ENCODE peak calls at places on chromosomes 13 and 19, in five cellular contexts. M, H, N, V and F are unnamed samples.

GRCh38 chr19:4896372-4896771 is 6.3 kb downstream of the ARRDC5 start:
- DNase-seq in M (no peak), H (no peak), N (no peak), V (no peak), F (no peak)

GRCh38 chr19:19613456-19613855 is 5.0 kb downstream of the PBX4 start:
- DNase-seq in M (peak), H (no peak), N (no peak), V (no peak), F (no peak)

GRCh38 chr13:65064967-65065366 is 2165.2 kb downstream of the PCDH9 start:
- DNase-seq in M (no peak), H (no peak), N (no peak), V (no peak), F (no peak)

GRCh38 chr19:3810708-3811355 is 24.7 kb upstream of the MATK start:
- DNase-seq in M (no peak), H (no peak), N (no peak), V (no peak), F (no peak)

GRCh38 chr13:42129033-42129432 is 80.6 kb downstream of the DGKH start:
- DNase-seq in M (no peak), H (no peak), N (no peak), V (no peak), F (no peak)

GRCh38 chr13:41244555-41244954 is 18.8 kb downstream of the MTRF1 start:
- DNase-seq in M (no peak), H (no peak), N (no peak), V (no peak), F (no peak)

GRCh38 chr19:10193666-10194499 is 870 bp downstream of the DNMT1 start:
- DNase-seq in M (peak), H (peak), N (peak), V (no peak), F (no peak)

GRCh38 chr13:66940113-66940512 is 290.0 kb downstream of the PCDH9 start:
- DNase-seq in M (no peak), H (no peak), N (no peak), V (no peak), F (no peak)

GRCh38 chr13:99971576-99972189 is at the start of gene ZIC5:
- DNase-seq in M (peak), H (no peak), N (no peak), V (no peak), F (peak)

GRCh38 chr13:49098771-49099512 is 121.2 kb upstream of the MLNR start:
- DNase-seq in M (no peak), H (no peak), N (no peak), V (no peak), F (no peak)

GRCh38 chr13:46964789-46965527 is 68.1 kb upstream of the HTR2A start:
- DNase-seq in M (no peak), H (no peak), N (no peak), V (no peak), F (no peak)

GRCh38 chr19:12783849-12784393 is 7.4 kb upstream of the JUNB start:
- DNase-seq in M (no peak), H (peak), N (peak), V (no peak), F (no peak)

GRCh38 chr13:101911752-101912151 is 459.3 kb downstream of the ITGBL1 start:
- DNase-seq in M (no peak), H (no peak), N (no peak), V (no peak), F (no peak)

GRCh38 chr13:96860829-96861228 is 133.4 kb downstream of the OXGR1 start:
- DNase-seq in M (no peak), H (no peak), N (no peak), V (no peak), F (no peak)

GRCh38 chr13:76711515-76712182 is 174.6 kb downstream of the KCTD12 start:
- DNase-seq in M (no peak), H (no peak), N (no peak), V (no peak), F (no peak)

GRCh38 chr13:99955747-99956472 is 15.7 kb downstream of the ZIC5 start:
- DNase-seq in M (no peak), H (no peak), N (no peak), V (no peak), F (no peak)

GRCh38 chr19:57351867-57352266 is 796 bp downstream of the ZNF304 start:
- DNase-seq in M (no peak), H (no peak), N (peak), V (no peak), F (no peak)

GRCh38 chr13:106133025-106133424 is 402.4 kb downstream of the EFNB2 start:
- DNase-seq in M (no peak), H (no peak), N (no peak), V (no peak), F (no peak)

GRCh38 chr19:3336680-3337523 is 29.5 kb upstream of the NFIC start:
- DNase-seq in M (no peak), H (peak), N (no peak), V (no peak), F (no peak)

GRCh38 chr13:92591117-92591516 is 635.5 kb upstream of the GPC6 start:
- DNase-seq in M (no peak), H (no peak), N (no peak), V (no peak), F (no peak)

GRCh38 chr13:50843256-50844043 is at the start of gene DLEU7:
- DNase-seq in M (no peak), H (no peak), N (no peak), V (no peak), F (peak)

GRCh38 chr19:18007939-18008673 is at the start of gene ARRDC2:
- DNase-seq in M (no peak), H (peak), N (peak), V (no peak), F (peak)

GRCh38 chr13:82330499-82330898 is 1551.8 kb downstream of the SLITRK1 start:
- DNase-seq in M (no peak), H (peak), N (peak), V (no peak), F (no peak)

GRCh38 chr13:28582225-28582891 is 76.6 kb upstream of the POMP start:
- DNase-seq in M (no peak), H (no peak), N (peak), V (no peak), F (no peak)
- TF ChIP-seq CEBPB in M (no peak), H (no peak), N (no peak), V (no peak), F (no peak)

GRCh38 chr19:2062770-2063169 is 11.7 kb upstream of the MKNK2 start:
- DNase-seq in M (no peak), H (no peak), N (no peak), V (no peak), F (no peak)

GRCh38 chr19:2064395-2064787 is 13.3 kb upstream of the MKNK2 start:
- DNase-seq in M (no peak), H (no peak), N (no peak), V (no peak), F (no peak)

GRCh38 chr19:2061093-2061935 is 10.3 kb upstream of the MKNK2 start:
- DNase-seq in M (peak), H (peak), N (peak), V (peak), F (peak)

GRCh38 chr19:2063824-2064223 is 12.8 kb upstream of the MKNK2 start:
- DNase-seq in M (no peak), H (no peak), N (no peak), V (no peak), F (no peak)

GRCh38 chr19:2061936-2062729 is 11.1 kb upstream of the MKNK2 start:
- DNase-seq in M (no peak), H (peak), N (no peak), V (no peak), F (no peak)
- TF ChIP-seq CHD2 in M (no peak), H (no peak), N (no peak), V (no peak), F (no peak)

GRCh38 chr13:73532582-73532981 is 473.8 kb downstream of the KLF5 start:
- DNase-seq in M (no peak), H (no peak), N (no peak), V (no peak), F (no peak)

GRCh38 chr13:73536865-73537264 is 478.1 kb downstream of the KLF5 start:
- DNase-seq in M (no peak), H (no peak), N (no peak), V (no peak), F (no peak)

GRCh38 chr13:73531014-73531413 is 472.2 kb downstream of the KLF5 start:
- DNase-seq in M (no peak), H (no peak), N (no peak), V (no peak), F (no peak)

GRCh38 chr13:73533111-73533510 is 474.3 kb downstream of the KLF5 start:
- DNase-seq in M (no peak), H (no peak), N (no peak), V (no peak), F (no peak)

DNA sequence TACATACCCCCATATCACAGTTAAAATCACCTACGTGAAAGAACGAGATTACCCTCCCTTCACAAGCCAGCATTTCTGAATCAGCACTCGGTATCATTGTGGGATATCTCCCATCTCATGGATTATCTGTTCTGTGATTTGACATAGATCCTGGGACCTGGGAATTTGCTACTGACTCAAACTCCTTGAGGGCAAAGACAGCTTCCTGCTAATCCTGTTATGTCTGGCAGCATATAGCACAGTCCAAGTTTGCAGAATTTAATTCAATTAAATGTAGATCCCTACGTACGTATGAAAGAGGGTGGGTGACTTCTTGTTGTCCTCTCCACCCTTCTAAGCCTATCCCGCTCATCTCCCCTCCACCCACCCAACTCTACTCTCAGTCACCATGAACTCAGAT is 476.5 kb downstream of the KLF5 start:
- DNase-seq in M (no peak), H (no peak), N (no peak), V (no peak), F (no peak)
- TF ChIP-seq CEBPB in M (no peak), H (no peak), N (no peak), V (no peak), F (no peak)

GRCh38 chr13:114116734-114117133 is 15.7 kb downstream of the RASA3 start:
- DNase-seq in M (no peak), H (no peak), N (no peak), V (no peak), F (no peak)

GRCh38 chr13:114115796-114116195 is 16.6 kb downstream of the RASA3 start:
- DNase-seq in M (no peak), H (no peak), N (no peak), V (no peak), F (no peak)

GRCh38 chr13:114118763-114119123 is 13.7 kb downstream of the RASA3 start:
- DNase-seq in M (peak), H (no peak), N (no peak), V (no peak), F (no peak)

GRCh38 chr13:114119196-114119595 is 13.2 kb downstream of the RASA3 start:
- DNase-seq in M (peak), H (peak), N (no peak), V (no peak), F (no peak)

DNA sequence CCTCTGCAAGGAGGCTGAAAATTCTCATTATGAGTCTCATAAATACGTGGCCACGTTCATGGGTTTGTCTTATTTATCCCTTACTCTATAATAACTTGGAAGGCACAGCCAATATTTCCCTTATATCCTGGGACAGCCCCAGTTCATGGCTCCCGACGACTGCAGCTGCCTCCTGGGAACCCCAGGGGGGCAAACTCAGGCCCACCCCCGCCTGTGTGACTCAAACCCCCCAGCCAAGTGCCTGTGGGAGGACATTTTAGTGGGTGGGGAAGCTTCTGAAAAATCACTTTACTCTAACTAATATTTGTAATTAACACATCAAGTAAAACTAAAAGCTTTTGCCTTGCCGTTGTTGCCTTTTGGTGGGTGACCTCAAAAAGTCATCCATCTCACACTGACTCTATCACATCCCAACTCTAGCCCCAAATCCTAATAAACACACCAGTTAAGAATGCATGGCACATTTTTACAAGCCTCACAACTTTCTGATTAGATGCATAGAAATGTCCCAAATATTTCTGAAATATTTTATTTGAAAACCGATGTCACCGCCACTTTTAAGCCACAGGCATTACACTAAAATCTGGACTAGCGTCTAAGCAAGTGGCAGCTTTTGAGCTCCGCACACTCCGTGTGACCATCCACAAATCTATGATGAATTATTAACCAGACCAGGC is 14.2 kb downstream of the RASA3 start:
- DNase-seq in M (no peak), H (peak), N (no peak), V (no peak), F (no peak)
- TF ChIP-seq CHD2 in M (no peak), H (no peak), N (no peak), V (no peak), F (no peak)

GRCh38 chr13:93709511-93710244 is 483.1 kb downstream of the GPC6 start:
- DNase-seq in M (no peak), H (no peak), N (no peak), V (no peak), F (no peak)

GRCh38 chr13:93714171-93714570 is 487.6 kb downstream of the GPC6 start:
- DNase-seq in M (no peak), H (no peak), N (no peak), V (no peak), F (no peak)

GRCh38 chr13:93708323-93709075 is 481.9 kb downstream of the GPC6 start:
- DNase-seq in M (no peak), H (no peak), N (no peak), V (no peak), F (no peak)
- TF ChIP-seq CEBPB in M (no peak), H (no peak), N (no peak), V (no peak), F (no peak)

DNA sequence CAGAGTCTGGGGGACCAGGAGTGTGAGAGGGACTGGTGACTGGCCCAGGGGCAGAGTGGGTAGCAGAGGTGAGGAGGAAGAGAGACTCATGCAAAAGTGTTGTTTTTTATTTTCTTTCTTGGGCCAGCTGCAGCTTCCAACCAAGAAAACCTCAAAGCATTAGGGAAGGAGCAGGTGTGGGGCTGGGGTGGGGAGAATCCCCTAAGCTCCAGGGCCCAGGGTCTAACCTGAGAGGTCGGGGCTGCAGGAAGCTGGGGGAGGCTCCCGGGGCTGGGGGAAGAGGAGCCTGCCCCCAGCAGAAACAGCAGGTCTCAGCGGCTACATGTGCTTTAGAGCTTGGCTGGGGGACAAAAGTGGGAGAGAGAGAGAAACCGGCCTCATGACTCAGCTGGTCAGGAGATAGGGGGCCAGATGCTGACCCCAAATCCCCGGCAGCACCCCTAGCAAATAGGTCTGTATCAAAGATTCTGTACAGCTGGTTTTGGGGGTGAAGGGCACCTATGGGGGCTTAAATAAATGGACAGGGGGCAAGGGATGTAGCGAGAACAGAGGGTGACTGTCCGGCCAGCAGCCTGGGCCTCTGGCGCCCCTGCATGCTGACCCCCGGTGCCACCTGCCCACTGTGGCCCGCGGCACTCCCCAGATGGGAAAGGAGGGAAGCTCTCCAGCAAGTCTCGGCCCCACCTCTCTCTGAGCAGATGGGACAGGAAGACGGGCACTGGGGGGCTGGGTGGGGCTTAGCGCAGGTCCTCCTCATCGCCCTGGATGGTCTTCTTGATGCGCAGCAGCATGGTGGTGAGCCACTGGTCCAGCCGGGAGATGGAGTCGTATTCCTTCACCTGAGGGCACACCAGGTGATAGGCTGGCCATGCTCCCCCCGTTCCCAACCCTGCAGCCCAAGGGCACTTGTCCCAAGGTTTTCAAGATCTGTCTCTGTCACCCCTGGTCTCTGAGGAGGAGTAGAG is 3.8 kb upstream of the KPTN start:
- DNase-seq in M (no peak), H (no peak), N (no peak), V (no peak), F (no peak)
- TF ChIP-seq CHD2 in M (no peak), H (no peak), N (no peak), V (no peak), F (no peak)

DNA sequence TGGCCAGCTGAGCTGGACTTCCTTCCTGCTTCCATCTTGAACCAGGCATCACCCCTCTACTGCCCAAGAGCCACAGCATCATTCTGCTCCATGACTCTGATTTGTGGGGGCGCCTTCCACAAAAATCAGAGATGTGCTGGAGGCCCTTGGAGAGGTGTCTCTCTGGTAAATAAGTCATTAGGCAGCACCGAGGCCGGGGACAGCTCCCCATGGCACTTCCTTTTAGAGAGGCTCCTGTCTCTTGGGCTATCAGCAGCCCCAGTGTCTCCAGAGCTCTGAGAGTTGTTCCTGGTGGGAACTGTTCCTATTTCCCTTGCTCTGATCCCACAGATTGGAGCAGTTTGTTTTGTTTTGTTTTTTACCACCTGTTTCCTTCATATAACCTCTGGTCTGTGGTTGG is 19.9 kb downstream of the NWD1 start:
- DNase-seq in M (no peak), H (no peak), N (no peak), V (no peak), F (no peak)
- TF ChIP-seq CEBPB in M (no peak), H (no peak), N (no peak), V (no peak), F (no peak)

GRCh38 chr19:42433503-42434260 is 6.5 kb upstream of the LIPE start:
- DNase-seq in M (peak), H (peak), N (peak), V (no peak), F (peak)
- TF ChIP-seq CHD2 in M (no peak), H (peak), N (no peak), V (no peak), F (no peak)